ENCODE peak calls at places on chromosomes 3 and 15, in five cellular contexts. S, Y, D, L and K are unnamed samples.

GRCh38 chr3:24174637-24175036 is 229.6 kb downstream of the NR1D2 start:
- ATAC-seq in S (no peak), Y (no peak), D (no peak), L (no peak), K (no peak)

GRCh38 chr3:22729981-22730380 is 473.1 kb upstream of the UBE2E2 start:
- ATAC-seq in S (no peak), Y (peak; percentile 86), D (no peak), L (no peak), K (no peak)

GRCh38 chr15:75130597-75131268 is 70.9 kb upstream of the C15orf39 start:
- ATAC-seq in S (no peak), Y (no peak), D (peak; percentile 99), L (peak; percentile 97), K (peak; percentile 93)

GRCh38 chr3:36903119-36903882 is 41.6 kb downstream of the TRANK1 start:
- ATAC-seq in S (no peak), Y (no peak), D (no peak), L (peak; percentile 35), K (peak; percentile 59)

GRCh38 chr3:137760341-137761098 is 3.6 kb upstream of the SOX14 start:
- ATAC-seq in S (no peak), Y (no peak), D (no peak), L (no peak), K (no peak)

GRCh38 chr3:12822725-12823373 is 18.5 kb downstream of the RPL32 start:
- ATAC-seq in S (no peak), Y (peak; percentile 84), D (no peak), L (no peak), K (no peak)

GRCh38 chr3:61807865-61808276 is 246.5 kb downstream of the PTPRG start:
- ATAC-seq in S (no peak), Y (no peak), D (no peak), L (no peak), K (no peak)

GRCh38 chr15:41927516-41927915 is 33.7 kb upstream of the SPTBN5 start:
- ATAC-seq in S (no peak), Y (no peak), D (no peak), L (no peak), K (no peak)